ENCODE peak calls at places on chromosomes 4 and X, in nine cellular contexts. G is GM23338, F is HFF-Myc, E is lower leg skin, Q is AG10803, B is heart left ventricle, U is fibroblast of lung, D is AG04450, O is left lung. S is an unnamed sample.

GRCh38 chr4:25457053-25457715 is 80.1 kb downstream of the ANAPC4 start:
- DNase-seq in F (peak), E (no peak), O (no peak), Q (peak), D (no peak), G (no peak), B (no peak), U (peak), S (peak)

GRCh38 chrX:43860646-43861370 is 21.4 kb downstream of the MAOB start:
- DNase-seq in Q (peak), O (no peak), G (no peak), E (no peak), U (peak), B (no peak), D (no peak), F (no peak), S (peak)

GRCh38 chr4:168836482-168836881 is 173.6 kb downstream of the CBR4 start:
- DNase-seq in F (no peak), B (no peak), O (no peak), G (no peak), D (no peak), Q (no peak), U (peak), E (no peak), S (no peak)

GRCh38 chrX:10486373-10486772 is 134.0 kb downstream of the MID1 start:
- DNase-seq in F (no peak), U (peak), B (no peak), O (no peak), E (no peak), D (peak), G (no peak), Q (peak), S (peak)

GRCh38 chrX:8971116-8971515 is 62.8 kb downstream of the FAM9B start:
- DNase-seq in F (peak), D (peak), O (no peak), E (no peak), U (peak), Q (peak), B (no peak), G (peak), S (peak)

GRCh38 chr4:186132577-186133277 is 28.2 kb downstream of the FAM149A start:
- DNase-seq in Q (peak), B (no peak), U (peak), F (no peak), D (no peak), G (peak), E (no peak), O (no peak), S (peak)

GRCh38 chrX:43805579-43805978 is 76.7 kb downstream of the MAOB start:
- DNase-seq in G (no peak), F (no peak), O (no peak), E (no peak), U (peak), Q (no peak), D (no peak), B (no peak), S (peak)

GRCh38 chrX:16039363-16039762 is 84.0 kb upstream of the GRPR start:
- DNase-seq in Q (no peak), O (no peak), G (no peak), B (no peak), D (no peak), F (no peak), E (no peak), U (no peak), S (no peak)

GRCh38 chrX:151753313-151754041 is 18.9 kb downstream of the CNGA2 start:
- DNase-seq in G (peak), U (peak), O (peak), F (no peak), B (peak), Q (peak), E (peak), D (peak), S (peak)

GRCh38 chr4:102500371-102501175 is 586 bp upstream of the NFKB1 start:
- DNase-seq in O (peak), D (no peak), B (peak), F (no peak), G (peak), Q (peak), E (peak), U (peak), S (peak)

GRCh38 chrX:149476513-149476912 is 28.6 kb downstream of the IDS start:
- DNase-seq in U (no peak), G (no peak), D (no peak), O (no peak), B (no peak), E (no peak), F (no peak), Q (no peak), S (no peak)

GRCh38 chrX:82658492-82658891 is 849.6 kb upstream of the POU3F4 start:
- DNase-seq in D (no peak), G (no peak), F (no peak), E (no peak), O (no peak), U (no peak), B (no peak), Q (no peak), S (no peak)

GRCh38 chrX:9317174-9317573 is 147.7 kb upstream of the TBL1X start:
- DNase-seq in B (no peak), E (no peak), O (no peak), D (no peak), Q (no peak), U (no peak), F (no peak), G (no peak), S (no peak)

GRCh38 chr4:73984736-73985527 is 3.1 kb downstream of the PPBP start:
- DNase-seq in D (no peak), B (no peak), G (peak), O (no peak), F (no peak), Q (no peak), E (no peak), U (no peak), S (no peak)

GRCh38 chr4:53777244-53777984 is 186.1 kb upstream of the LNX1 start:
- DNase-seq in E (no peak), Q (peak), B (no peak), O (no peak), D (peak), U (peak), F (peak), G (no peak), S (peak)

GRCh38 chr4:139921551-139922184 is 232.3 kb downstream of the MAML3 start:
- DNase-seq in E (no peak), F (no peak), B (no peak), U (no peak), Q (no peak), O (peak), D (no peak), G (no peak), S (no peak)

GRCh38 chr4:80054375-80054774 is 18.7 kb downstream of the ANTXR2 start:
- DNase-seq in Q (no peak), E (no peak), O (no peak), G (no peak), D (no peak), F (no peak), B (no peak), U (no peak), S (peak)

GRCh38 chr4:139873111-139873866 is 207.7 kb downstream of the MGST2 start:
- DNase-seq in O (no peak), G (no peak), D (no peak), B (no peak), U (peak), F (no peak), Q (peak), E (no peak), S (peak)

GRCh38 chr4:83855044-83855443 is 319.1 kb downstream of the GPAT3 start:
- DNase-seq in O (no peak), E (no peak), B (no peak), D (peak), U (peak), F (peak), Q (peak), G (no peak), S (peak)

GRCh38 chr4:106136777-106137331 is 179.2 kb downstream of the TBCK start:
- DNase-seq in E (no peak), U (no peak), G (no peak), B (no peak), D (no peak), O (no peak), F (no peak), Q (no peak), S (no peak)

GRCh38 chr4:7642764-7643495 is 208.2 kb upstream of the PSAPL1 start:
- DNase-seq in Q (no peak), O (no peak), D (no peak), E (no peak), U (no peak), B (no peak), F (no peak), G (no peak), S (no peak)

GRCh38 chr4:163191999-163192398 is 25.3 kb upstream of the NAF1 start:
- DNase-seq in E (no peak), G (peak), O (no peak), B (no peak), D (no peak), Q (peak), F (no peak), U (no peak), S (peak)

GRCh38 chr4:73705056-73705432 is 35.3 kb upstream of the CXCL8 start:
- DNase-seq in O (no peak), U (peak), E (no peak), G (peak), Q (peak), B (no peak), D (no peak), F (peak), S (peak)

GRCh38 chr4:15024386-15024785 is 22.1 kb downstream of the CPEB2 start:
- DNase-seq in Q (peak), E (no peak), D (no peak), U (peak), F (no peak), G (no peak), O (no peak), B (no peak), S (peak)

GRCh38 chrX:40167240-40168182 is 69.8 kb upstream of the BCOR start:
- DNase-seq in B (peak), D (no peak), G (peak), E (no peak), O (peak), Q (no peak), U (no peak), F (no peak), S (no peak)

GRCh38 chr4:32560306-32560705 is 1840.1 kb downstream of the PCDH7 start:
- DNase-seq in B (no peak), F (no peak), D (no peak), Q (no peak), G (peak), O (no peak), U (peak), E (no peak), S (peak)

GRCh38 chr4:26765515-26765914 is 95.1 kb upstream of the STIM2 start:
- DNase-seq in G (no peak), B (no peak), Q (no peak), F (no peak), E (no peak), U (peak), O (no peak), D (no peak), S (no peak)

DNA sequence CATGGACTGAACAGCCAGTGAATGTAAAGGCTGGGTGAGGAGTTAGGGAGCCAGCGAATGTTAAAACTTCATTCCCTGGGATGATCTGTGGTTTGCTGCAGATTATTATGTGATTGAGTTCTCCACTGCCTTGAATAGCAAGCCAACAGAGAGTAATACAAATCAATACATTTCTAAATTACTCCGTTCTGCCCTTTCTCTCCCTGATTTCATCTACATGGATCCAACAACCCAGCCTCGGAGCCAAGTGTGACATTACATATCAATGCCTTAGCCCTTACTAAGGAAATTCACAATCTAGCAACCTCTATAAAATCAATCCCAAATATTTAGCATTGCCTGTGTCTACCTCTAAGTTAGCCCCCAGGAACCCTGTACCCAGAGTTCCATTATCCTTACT is 11.0 kb downstream of the HSD17B13 start:
- DNase-seq in O (no peak), E (no peak), Q (no peak), U (no peak), G (no peak), D (no peak), B (no peak), F (no peak), S (no peak)
- H3K4me3 ChIP-seq in O (no peak), E (no peak), Q (no peak), U (no peak), G (no peak), D (no peak), B (no peak), F (no peak), S (no peak)

DNA sequence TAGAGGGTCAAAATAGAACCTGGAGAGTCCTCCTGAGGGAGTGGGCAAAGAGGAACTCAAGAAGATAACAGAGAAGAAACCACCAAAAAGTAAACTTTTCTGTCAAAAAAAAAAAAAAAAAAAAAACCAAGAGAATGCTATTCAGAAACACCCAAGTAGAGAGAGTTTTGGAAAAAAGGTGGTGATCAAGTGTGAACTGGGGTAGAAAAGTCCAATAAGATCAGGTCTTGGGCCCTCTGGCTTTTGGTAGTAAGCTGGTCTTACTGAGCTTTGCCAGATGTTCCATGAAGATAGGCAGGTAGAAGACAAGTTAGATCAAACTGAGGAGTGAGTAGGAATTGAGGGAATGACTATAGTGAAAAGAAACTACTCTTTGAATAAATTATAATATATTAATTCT is 167.5 kb downstream of the COL25A1 start:
- DNase-seq in O (no peak), B (no peak), F (no peak), Q (no peak), U (peak), D (no peak), G (no peak), E (no peak), S (no peak)
- TF ChIP-seq CTCF in O (no peak), B (no peak), F (no peak), Q (no peak), U (no peak), D (no peak), G (no peak), E (no peak), S (no peak)

DNA sequence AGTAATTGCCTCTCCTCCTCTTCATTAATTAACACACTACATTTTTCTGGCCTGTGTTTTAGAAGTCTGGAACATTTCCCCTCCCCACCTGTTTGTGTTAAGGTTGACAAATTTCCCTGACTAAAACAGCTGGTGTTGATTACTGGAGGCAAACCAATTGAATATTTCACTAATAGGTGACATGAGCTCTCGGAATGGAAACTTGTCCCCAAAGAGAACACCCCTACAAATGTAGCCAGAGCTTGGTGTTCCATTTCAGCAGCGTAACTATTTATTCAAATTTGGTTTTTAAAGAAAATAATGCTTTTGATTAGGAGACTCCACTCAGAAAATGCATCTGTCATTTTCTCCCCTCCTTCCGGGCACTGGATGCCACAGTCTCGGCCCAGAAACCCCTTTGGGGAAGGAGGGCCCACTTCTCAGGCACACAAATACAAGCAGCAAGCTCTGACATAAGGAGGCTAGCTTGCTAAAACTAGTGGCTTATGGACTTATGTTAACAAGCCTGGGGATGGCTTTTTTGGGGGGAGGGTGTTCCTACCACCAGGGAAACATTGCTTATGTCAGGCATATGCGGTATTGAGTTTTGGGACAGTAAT is 2.2 kb downstream of the RNF150 start:
- DNase-seq in O (no peak), F (no peak), B (no peak), E (no peak), Q (no peak), G (peak), D (no peak), U (peak), S (no peak)
- H3K4me3 ChIP-seq in O (no peak), F (peak), B (peak), E (no peak), Q (peak), G (peak), D (peak), U (peak), S (no peak)

DNA sequence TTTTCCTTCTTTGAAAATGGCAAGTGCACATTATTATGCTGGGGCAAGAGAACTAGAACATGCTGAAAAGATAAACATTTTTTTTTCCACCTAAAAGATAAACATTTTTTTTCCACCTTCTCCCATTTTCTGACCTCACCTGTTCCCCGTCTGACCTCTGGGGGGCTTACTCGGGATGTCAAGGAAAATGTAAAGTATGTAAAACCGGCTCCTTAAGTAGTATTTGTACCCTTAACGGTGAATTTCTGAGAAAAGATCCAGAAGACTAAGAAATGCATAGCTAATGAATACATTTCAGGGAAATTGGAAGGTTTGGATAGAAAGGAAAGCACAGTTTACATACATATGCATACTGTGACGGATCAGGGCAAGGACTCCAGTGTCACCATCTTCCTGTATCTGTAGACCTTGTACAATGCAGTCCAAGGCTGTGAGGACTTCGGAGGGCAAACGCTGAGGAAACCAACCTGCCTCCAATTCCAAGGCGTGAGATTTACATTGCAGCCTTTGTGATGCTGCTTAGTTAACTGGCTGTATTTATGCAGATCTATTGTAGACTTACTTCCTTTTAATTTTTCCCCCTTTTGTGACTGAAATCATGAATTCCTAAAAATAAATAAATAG is 2185.9 kb upstream of the TENM3 start:
- DNase-seq in U (peak), B (no peak), D (no peak), G (peak), E (no peak), Q (no peak), F (no peak), O (no peak), S (no peak)
- TF ChIP-seq CTCF in U (no peak), B (no peak), D (no peak), G (peak), E (no peak), Q (no peak), F (no peak), O (no peak), S (no peak)

DNA sequence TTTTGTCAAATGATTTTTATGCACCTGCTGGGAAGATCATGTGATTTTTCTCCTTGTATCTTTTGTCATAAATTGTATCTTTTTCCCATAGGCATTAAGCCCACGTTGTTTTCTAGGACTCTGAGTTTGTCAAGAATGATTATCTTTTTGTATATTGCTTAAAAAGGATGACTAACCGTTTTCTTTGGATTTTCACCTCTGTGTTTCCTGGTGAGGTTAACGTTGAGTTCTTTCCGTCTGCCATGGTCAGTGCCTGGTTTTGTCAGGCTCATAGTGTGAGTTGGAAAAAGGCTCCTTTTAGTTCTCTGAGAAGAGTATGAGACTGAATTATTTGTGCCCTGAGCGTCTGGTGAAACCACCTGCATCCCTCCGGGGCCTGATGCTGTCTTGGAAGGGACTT is 21.9 kb downstream of the PCGF3 start:
- DNase-seq in E (no peak), Q (no peak), F (no peak), U (no peak), D (no peak), O (no peak), G (no peak), B (no peak), S (peak)
- H3K4me3 ChIP-seq in E (no peak), Q (no peak), F (no peak), U (no peak), D (no peak), O (no peak), G (no peak), B (no peak), S (no peak)

GRCh38 chr4:10590896-10591295 is 93.7 kb downstream of the CLNK start:
- DNase-seq in E (no peak), B (no peak), O (no peak), G (no peak), D (no peak), Q (peak), F (peak), U (peak), S (peak)
- TF ChIP-seq CTCF in E (no peak), B (no peak), O (no peak), G (no peak), D (no peak), Q (peak), F (no peak), U (no peak), S (peak)